ENCODE peak calls at places on chromosomes 2 and 18, in seven cellular contexts. S is neural crest cell; E is AG08396; H is EL; P is heart left ventricle; U is foreskin fibroblast; T is activated CD4-positive, alpha-beta memory T cell treated with anti-CD3 and anti-CD28 coated beads, Interleukin-2, amount 10 ng/mL, durations not matched to agents 7 days and 5 days. N is an unnamed sample.

GRCh38 chr2:230449901-230450467 is 34.0 kb downstream of the SP100 start:
- DNase-seq in H (no peak), S (no peak), T (no peak), E (no peak), P (no peak), U (no peak), N (no peak)

GRCh38 chr2:73999881-74000597 is 15.3 kb downstream of the TET3 start:
- DNase-seq in U (peak; percentile 78), S (no peak), E (peak; percentile 53), P (no peak), H (peak; percentile 38), T (no peak), N (peak; percentile 60)

GRCh38 chr18:62018034-62018760 is 125.4 kb upstream of the RNF152 start:
- DNase-seq in S (no peak), P (peak; percentile 64), U (peak; percentile 93), T (no peak), E (peak; percentile 78), H (no peak), N (peak; percentile 8)

GRCh38 chr2:177024760-177025159 is 187.8 kb upstream of the HNRNPA3 start:
- DNase-seq in H (no peak), U (no peak), T (no peak), P (no peak), E (no peak), S (no peak), N (no peak)

GRCh38 chr2:151669585-151670081 is 64.6 kb downstream of the NEB start:
- DNase-seq in H (no peak), S (no peak), E (no peak), T (no peak), P (no peak), U (no peak), N (no peak)

GRCh38 chr2:216740557-216741222 is 45.3 kb upstream of the IGFBP5 start:
- DNase-seq in U (peak; percentile 41), T (no peak), P (no peak), E (peak; percentile 73), H (no peak), S (no peak), N (peak; percentile 45)

GRCh38 chr18:41347057-41347456 is 608.0 kb upstream of the PIK3C3 start:
- DNase-seq in P (no peak), T (no peak), E (no peak), H (no peak), U (peak; percentile 28), S (no peak), N (no peak)

GRCh38 chr2:126145752-126146151 is 510.2 kb upstream of the GYPC start:
- DNase-seq in T (no peak), P (no peak), H (no peak), S (no peak), E (no peak), U (no peak), N (no peak)

GRCh38 chr2:234846589-234847363 is 105.0 kb upstream of the SH3BP4 start:
- DNase-seq in T (no peak), S (no peak), U (no peak), P (no peak), E (no peak), H (no peak), N (no peak)

GRCh38 chr2:195595825-195596224 is 61.2 kb upstream of the SLC39A10 start:
- DNase-seq in U (no peak), E (no peak), S (no peak), T (no peak), P (no peak), H (no peak), N (no peak)

GRCh38 chr18:11268691-11269686 is 119.6 kb upstream of the PIEZO2 start:
- DNase-seq in H (peak; percentile 21), P (no peak), T (no peak), U (peak; percentile 57), E (peak; percentile 42), S (no peak), N (peak; percentile 27)

GRCh38 chr18:37985126-37985525 is 419.5 kb upstream of the CELF4 start:
- DNase-seq in H (no peak), S (no peak), T (no peak), E (no peak), P (no peak), U (no peak), N (no peak)

GRCh38 chr18:59272971-59273935 is at the start of gene RAX:
- DNase-seq in E (peak; percentile 47), H (peak; percentile 63), T (peak; percentile 30), U (peak; percentile 46), P (no peak), S (peak; percentile 55), N (peak; percentile 44)

GRCh38 chr18:36402765-36403396 is 105.4 kb downstream of the FHOD3 start:
- DNase-seq in S (no peak), U (peak; percentile 78), E (peak; percentile 27), H (no peak), T (no peak), P (peak; percentile 89), N (no peak)

GRCh38 chr2:52340185-52340584 is 1308.3 kb upstream of the NRXN1 start:
- DNase-seq in E (no peak), H (no peak), S (no peak), T (no peak), P (no peak), U (peak; percentile 15), N (no peak)

N was measured in MG63.